ENCODE peak calls at places on chromosome 10, in seven cellular contexts. C, W, H, T, J, Z and L are unnamed samples.
A peak's percentile ranks its signal among the peaks of the same experiment; 100 is the strongest.

GRCh38 chr10:28263136-28263857 is 39.6 kb downstream of the MPP7 start:
- DNase-seq in Z (no peak), H (peak; percentile 60), T (no peak), C (peak; percentile 9), W (no peak), J (no peak), L (peak; percentile 48)

GRCh38 chr10:68665841-68666240 is 55.2 kb upstream of the CCAR1 start:
- DNase-seq in Z (no peak), T (peak; percentile 58), J (no peak), H (no peak), C (no peak), W (no peak), L (no peak)

GRCh38 chr10:9615179-9615578 is 1402.5 kb upstream of the CELF2 start:
- DNase-seq in H (no peak), T (no peak), W (no peak), Z (no peak), C (no peak), J (no peak), L (no peak)

GRCh38 chr10:100446130-100446761 is 16.6 kb upstream of the WNT8B start:
- DNase-seq in Z (no peak), W (no peak), T (no peak), J (no peak), H (no peak), C (no peak), L (no peak)

GRCh38 chr10:61839911-61840310 is 61.6 kb upstream of the ARID5B start:
- DNase-seq in T (no peak), Z (no peak), C (no peak), W (no peak), J (no peak), H (no peak), L (no peak)

GRCh38 chr10:77680811-77681210 is 43.2 kb upstream of the KCNMA1 start:
- DNase-seq in Z (no peak), J (no peak), C (no peak), H (no peak), W (no peak), T (no peak), L (peak; percentile 13)

GRCh38 chr10:72087969-72088878 is at the start of gene SPOCK2:
- DNase-seq in C (peak; percentile 48), W (peak; percentile 76), H (peak; percentile 61), J (no peak), Z (peak; percentile 55), T (no peak), L (peak; percentile 76)

GRCh38 chr10:69446229-69446628 is 5.0 kb upstream of the TSPAN15 start:
- DNase-seq in J (no peak), H (no peak), W (no peak), C (no peak), T (no peak), Z (no peak), L (no peak)

GRCh38 chr10:132681858-132682755 is 103.8 kb downstream of the NKX6-2 start:
- DNase-seq in Z (no peak), T (no peak), J (no peak), C (no peak), H (peak; percentile 37), W (no peak), L (peak; percentile 17)

GRCh38 chr10:26368463-26368862 is 69.7 kb upstream of the APBB1IP start:
- DNase-seq in Z (no peak), T (no peak), H (no peak), W (no peak), C (no peak), J (no peak), L (no peak)

GRCh38 chr10:26378763-26379361 is 59.3 kb upstream of the APBB1IP start:
- DNase-seq in T (no peak), J (no peak), H (no peak), W (no peak), C (no peak), Z (no peak), L (no peak)

GRCh38 chr10:26372513-26373354 is 65.4 kb upstream of the APBB1IP start:
- DNase-seq in Z (no peak), C (no peak), W (no peak), T (no peak), H (no peak), J (no peak), L (no peak)

DNA sequence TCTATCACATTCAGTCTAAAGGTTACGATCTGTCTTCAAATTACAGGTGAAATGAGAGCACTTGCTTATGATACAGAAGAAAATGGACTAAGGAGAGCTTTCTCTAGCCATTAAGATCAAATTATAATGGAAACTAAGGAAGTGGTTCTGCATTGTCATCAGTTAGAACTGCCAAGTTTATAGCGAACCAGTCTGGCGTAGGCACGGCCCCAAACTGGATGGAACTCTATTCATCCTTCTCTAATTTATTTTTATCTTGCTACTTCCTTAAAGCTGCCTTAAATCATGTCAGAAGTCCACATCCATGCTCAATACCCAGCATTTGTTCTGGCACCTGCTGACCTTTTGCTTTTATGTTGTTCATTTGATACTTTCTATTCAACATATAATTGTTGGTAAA is 63.7 kb upstream of the APBB1IP start:
- DNase-seq in J (peak; percentile 25), C (no peak), W (no peak), Z (no peak), T (no peak), H (no peak), L (no peak)
- H3K36me3 ChIP-seq in J (no peaks in the 10 kb centered on the region), C (no peaks in the 10 kb centered on the region), W (no peaks in the 10 kb centered on the region), Z (no peaks in the 10 kb centered on the region), T (no peaks in the 10 kb centered on the region), H (no peaks in the 10 kb centered on the region), L (no peaks in the 10 kb centered on the region)

DNA sequence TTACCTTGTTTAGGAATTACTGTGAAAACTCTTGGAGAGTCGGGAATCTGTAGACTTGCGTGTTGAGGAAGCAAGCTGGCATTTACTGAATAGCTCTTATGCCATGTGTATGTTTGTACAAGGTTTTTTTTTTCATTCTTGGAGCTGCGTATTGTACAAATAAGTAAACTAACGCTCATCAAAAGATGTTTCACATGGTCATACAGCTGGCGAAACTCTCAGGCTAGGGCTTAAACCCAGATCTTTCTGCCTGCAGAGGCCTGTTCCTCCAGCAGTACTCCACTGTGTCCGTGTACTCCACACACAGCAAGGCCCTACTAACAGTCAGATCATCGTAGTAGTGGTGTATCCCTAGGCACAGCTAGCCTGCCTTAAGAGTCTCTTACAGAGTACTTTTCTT is 7.4 kb downstream of the EDRF1 start:
- DNase-seq in H (no peak), Z (no peak), J (no peak), C (no peak), W (no peak), T (no peak), L (no peak)
- H3K36me3 ChIP-seq in H (peaks cover 100% of the 10 kb centered on the region), Z (peaks cover 79% of the 10 kb centered on the region), J (peaks cover 48% of the 10 kb centered on the region), C (peaks cover 8% of the 10 kb centered on the region), W (peaks cover 80% of the 10 kb centered on the region), T (peaks cover 76% of the 10 kb centered on the region), L (peaks cover 96% of the 10 kb centered on the region)

DNA sequence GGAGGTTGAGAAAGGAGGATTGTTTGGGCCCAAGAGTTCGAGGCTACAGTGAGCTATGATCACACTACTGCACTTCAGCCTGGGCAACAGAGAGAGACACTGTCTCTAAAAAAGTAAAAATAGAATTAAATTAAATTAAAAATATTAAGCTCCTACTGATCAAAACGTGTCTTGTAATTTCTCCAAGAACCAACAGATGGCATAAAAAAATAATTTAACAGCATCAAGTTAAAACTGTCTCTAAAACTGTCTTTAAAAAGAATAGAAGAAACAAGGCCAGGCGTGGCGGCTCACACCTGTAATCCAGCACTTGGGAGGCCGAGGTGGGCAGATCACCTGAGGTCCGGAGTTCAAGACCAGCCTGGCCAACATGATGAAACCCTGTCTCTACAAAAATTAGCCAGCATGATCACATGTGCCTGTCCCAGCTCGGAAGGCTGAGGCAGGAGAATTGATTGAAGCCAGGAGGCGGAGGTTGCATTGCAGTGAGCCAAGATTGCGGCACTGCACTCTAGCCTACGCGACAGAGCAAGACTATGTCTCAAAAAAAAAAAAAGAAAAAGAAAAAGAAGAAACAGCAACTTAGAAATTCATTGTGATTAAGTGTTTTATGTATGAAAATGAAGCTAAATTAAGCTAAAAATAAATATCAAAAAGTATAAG is 24.5 kb downstream of the MTPAP start:
- DNase-seq in Z (no peak), H (no peak), J (no peak), C (no peak), W (no peak), T (no peak), L (no peak)
- H3K36me3 ChIP-seq in Z (peaks cover 11% of the 10 kb centered on the region), H (peaks cover 64% of the 10 kb centered on the region), J (no peaks in the 10 kb centered on the region), C (peaks cover 1% of the 10 kb centered on the region), W (peaks cover 13% of the 10 kb centered on the region), T (peaks cover 9% of the 10 kb centered on the region), L (peaks cover 67% of the 10 kb centered on the region)

DNA sequence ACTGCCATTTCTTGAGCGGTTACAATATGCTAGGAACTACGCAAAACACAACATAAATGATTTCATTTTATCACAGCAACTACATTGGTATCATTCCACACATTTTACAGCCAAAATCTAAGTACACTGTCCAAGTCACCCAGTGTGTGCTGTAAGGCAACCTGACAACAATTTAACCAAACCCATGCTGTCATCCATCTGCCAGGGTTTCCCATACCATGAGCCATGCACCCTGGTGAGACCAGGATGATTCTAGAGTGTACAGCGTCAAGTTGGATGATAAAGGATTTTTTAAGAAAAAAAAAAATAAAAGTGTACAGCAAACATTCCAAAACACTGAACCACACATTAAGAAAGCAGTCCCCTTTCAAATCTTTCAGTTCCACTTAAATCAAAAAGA is 52.9 kb downstream of the PIK3AP1 start:
- DNase-seq in J (no peak), H (no peak), T (no peak), W (no peak), Z (no peak), C (no peak), L (no peak)
- H3K36me3 ChIP-seq in J (no peaks in the 10 kb centered on the region), H (no peaks in the 10 kb centered on the region), T (no peaks in the 10 kb centered on the region), W (no peaks in the 10 kb centered on the region), Z (no peaks in the 10 kb centered on the region), C (no peaks in the 10 kb centered on the region), L (no peaks in the 10 kb centered on the region)

DNA sequence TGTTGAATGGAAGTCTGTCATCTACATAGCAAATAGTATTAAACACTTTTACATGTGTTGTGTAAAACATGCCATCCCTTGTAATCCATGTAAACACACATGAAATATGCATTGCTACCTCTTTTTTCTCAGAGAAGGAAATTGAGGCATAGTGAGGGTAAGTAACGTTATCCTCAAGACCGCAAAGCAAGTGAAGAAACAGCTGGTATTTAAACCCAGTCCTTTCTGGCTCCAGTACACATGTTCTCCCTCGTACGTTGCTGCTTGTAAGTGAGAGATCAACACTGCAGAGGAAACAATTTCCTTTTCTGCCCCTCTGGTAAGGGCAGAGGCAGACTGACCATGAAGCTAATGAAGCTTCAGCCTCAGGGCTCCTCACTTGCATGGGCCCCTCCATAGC is 28.5 kb downstream of the MAP3K8 start:
- DNase-seq in H (no peak), Z (no peak), T (no peak), J (no peak), C (no peak), W (no peak), L (no peak)
- H3K36me3 ChIP-seq in H (peaks cover 54% of the 10 kb centered on the region), Z (no peaks in the 10 kb centered on the region), T (no peaks in the 10 kb centered on the region), J (peaks cover 33% of the 10 kb centered on the region), C (peaks cover 2% of the 10 kb centered on the region), W (peaks cover 25% of the 10 kb centered on the region), L (peaks cover 50% of the 10 kb centered on the region)